ENCODE peak calls at places on chromosomes 11 and 22, in five cellular contexts. U is KBM-7; E is activated B cell treated with CpG ODN at 0.5 μM for 24 hours; W is mucosa of descending colon; P is stimulated activated CD8-positive, alpha-beta memory T cell treated with anti-CD3 and anti-CD28 coated beads, Interleukin-15, amount 100 ng/mL, for 24 hours. M is an unnamed sample.

GRCh38 chr11:35765211-35765610 is 102.6 kb downstream of the TRIM44 start:
- DNase-seq in U (no peak), E (no peak), W (no peak), P (no peak), M (no peak)

GRCh38 chr11:3981084-3981633 is 113.4 kb upstream of the RRM1 start:
- DNase-seq in U (no peak), E (no peak), W (no peak), P (no peak), M (no peak)

GRCh38 chr11:121508449-121508848 is 55.7 kb upstream of the SORL1-AS1 start:
- DNase-seq in U (no peak), E (no peak), W (no peak), P (no peak), M (no peak)

GRCh38 chr11:13016415-13016814 is 7.3 kb downstream of the RASSF10 start:
- DNase-seq in U (no peak), E (no peak), W (no peak), P (no peak), M (no peak)

GRCh38 chr11:31240340-31240904 is 129.1 kb downstream of the DCDC1 start:
- DNase-seq in U (peak), E (no peak), W (no peak), P (no peak), M (no peak)

GRCh38 chr11:105003151-105003550 is 19.8 kb downstream of the CASP5 start:
- DNase-seq in U (no peak), E (no peak), W (no peak), P (no peak), M (no peak)

GRCh38 chr11:8099291-8099899 is 18.4 kb downstream of the TUB start:
- DNase-seq in U (peak), E (peak), W (peak), P (peak), M (peak)

GRCh38 chr22:46484156-46484860 is 53.1 kb downstream of the CELSR1 start:
- DNase-seq in U (no peak), E (no peak), W (no peak), P (no peak), M (no peak)

GRCh38 chr11:116986521-116987105 is 111.6 kb downstream of the SIK3 start:
- DNase-seq in U (peak), E (no peak), W (no peak), P (no peak), M (no peak)

GRCh38 chr11:127485541-127485940 is 485.0 kb upstream of the KIRREL3 start:
- DNase-seq in U (no peak), E (no peak), W (no peak), P (no peak), M (no peak)

M was measured in right lobe of liver.